ENCODE peak calls at places on chromosomes 16 and 17, in five cellular contexts. B is fibroblast of mammary gland, A is HFF-Myc, O is BE2C, P is adrenal gland. L is an unnamed sample.

GRCh38 chr17:27400991-27401390 is 55.3 kb upstream of the KSR1 start:
- DNase-seq in B (no peak), A (no peak), O (no peak), P (no peak), L (no peak)

GRCh38 chr17:77127735-77128361 is 12.9 kb upstream of the SEC14L1 start:
- DNase-seq in A (no peak), O (no peak), P (peak; percentile 76), B (peak; percentile 31), L (no peak)

GRCh38 chr17:75313941-75314550 is 24.8 kb upstream of the SLC25A19 start:
- DNase-seq in O (no peak), B (no peak), P (peak; percentile 90), A (no peak), L (no peak)

GRCh38 chr16:54270711-54271110 is 15.9 kb downstream of the IRX3 start:
- DNase-seq in O (no peak), A (no peak), P (no peak), B (no peak), L (no peak)

GRCh38 chr16:50313596-50314483 is 47.5 kb downstream of the ADCY7 start:
- DNase-seq in B (peak; percentile 76), O (no peak), A (no peak), P (peak; percentile 57), L (no peak)

GRCh38 chr16:52825882-52826281 is 226.8 kb downstream of the CHD9NB start:
- DNase-seq in O (peak; percentile 53), P (no peak), B (no peak), A (no peak), L (no peak)

GRCh38 chr16:70593544-70593943 is 52.8 kb upstream of the IL34 start:
- DNase-seq in P (no peak), B (no peak), A (no peak), O (no peak), L (no peak)

GRCh38 chr17:27430882-27431491 is 25.3 kb upstream of the KSR1 start:
- DNase-seq in A (peak; percentile 16), O (peak; percentile 50), B (peak; percentile 35), P (peak; percentile 57), L (peak; percentile 74)

GRCh38 chr16:86997058-86997457 is 320.1 kb downstream of the C16orf95 start:
- DNase-seq in A (no peak), P (no peak), O (no peak), B (no peak), L (no peak)

GRCh38 chr17:46191332-46192210 is 1.7 kb downstream of the KANSL1 start:
- DNase-seq in P (peak; percentile 37), O (peak; percentile 44), A (no peak), B (no peak), L (peak; percentile 58)

GRCh38 chr17:60964160-60964559 is 286.5 kb downstream of the BCAS3 start:
- DNase-seq in O (no peak), A (no peak), P (no peak), B (no peak), L (no peak)

GRCh38 chr16:64162613-64163375 is 959.1 kb downstream of the CDH11 start:
- DNase-seq in B (no peak), P (no peak), A (no peak), O (no peak), L (no peak)

GRCh38 chr17:66275651-66276050 is 26.8 kb upstream of the PRKCA start:
- DNase-seq in A (peak; percentile 93), P (peak; percentile 95), B (peak; percentile 100), O (no peak), L (no peak)

GRCh38 chr16:56190903-56191806 is at the start of gene GNAO1:
- DNase-seq in O (peak; percentile 91), P (peak; percentile 45), B (peak; percentile 43), A (no peak), L (peak; percentile 34)

GRCh38 chr17:77320046-77320445 is 179.3 kb downstream of the SEC14L1 start:
- DNase-seq in P (peak; percentile 51), B (peak; percentile 90), O (no peak), A (no peak), L (no peak)

GRCh38 chr16:70769761-70770160 is 31.2 kb downstream of the VAC14 start:
- DNase-seq in O (no peak), A (no peak), B (no peak), P (no peak), L (no peak)

DNA sequence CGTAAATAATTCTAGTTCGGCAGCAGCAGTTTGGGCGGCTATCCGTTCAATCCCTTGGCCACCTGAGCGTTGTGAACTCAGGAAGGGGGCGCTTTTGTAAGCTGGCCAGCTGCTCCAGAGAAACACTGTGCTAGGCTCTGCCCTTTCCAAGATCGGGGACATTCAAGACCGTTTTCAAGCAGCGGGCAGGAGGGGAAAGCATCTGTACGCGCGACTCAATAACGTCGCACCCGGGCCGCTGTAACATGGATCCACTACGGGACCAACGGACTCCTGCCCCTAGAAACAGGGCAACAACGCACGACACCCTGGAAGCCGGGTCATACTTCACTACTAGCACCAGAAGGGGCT is 463 bp downstream of the TOP2A start:
- DNase-seq in B (no peak), P (no peak), O (peak; percentile 39), A (no peak), L (peak; percentile 22)
- TF ChIP-seq CTCF in B (no peak), P (no peak), O (peak; percentile 26), A (no peak), L (no peak)

GRCh38 chr17:9904277-9905077 is 594 bp downstream of the RCVRN start:
- DNase-seq in B (no peak), A (no peak), P (no peak), O (no peak), L (no peak)
- TF ChIP-seq CTCF in B (no peak), A (no peak), P (no peak), O (no peak), L (no peak)

GRCh38 chr16:67166035-67166882 is 1.7 kb downstream of the HSF4 start:
- DNase-seq in B (no peak), A (no peak), P (no peak), O (peak; percentile 10), L (no peak)

GRCh38 chr16:67166883-67167168 is 2.3 kb downstream of the HSF4 start:
- DNase-seq in O (no peak), B (no peak), A (no peak), P (no peak), L (no peak)

GRCh38 chr16:67169011-67169451 is 1.3 kb upstream of the NOL3 start:
- DNase-seq in P (no peak), A (no peak), O (peak; percentile 8), B (no peak), L (no peak)

GRCh38 chr16:67169642-67170167 is 633 bp upstream of the NOL3 start:
- DNase-seq in A (no peak), P (peak; percentile 46), B (no peak), O (peak; percentile 83), L (peak; percentile 76)

GRCh38 chr16:67167588-67167987 is 2.8 kb upstream of the NOL3 start:
- DNase-seq in O (no peak), A (no peak), P (no peak), B (no peak), L (no peak)
- TF ChIP-seq CTCF in O (no peak), A (no peak), P (no peak), B (no peak), L (no peak)

GRCh38 chr17:65231662-65232335 is 94.6 kb downstream of the RGS9 start:
- DNase-seq in P (peak; percentile 74), B (peak; percentile 83), O (peak; percentile 71), A (peak; percentile 57), L (peak; percentile 72)
- TF ChIP-seq CTCF in P (peak; percentile 77), B (peak; percentile 86), O (peak; percentile 95), A (peak; percentile 83), L (peak; percentile 35)

GRCh38 chr17:79609616-79610150 is 1.2 kb downstream of the RBFOX3 start:
- DNase-seq in B (no peak), A (no peak), O (no peak), P (no peak), L (no peak)
- TF ChIP-seq CTCF in B (no peak), A (no peak), O (no peak), P (no peak), L (no peak)

L was measured in endothelial cell.